ENCODE peak calls at places on chromosomes 13 and 19, in five cellular contexts. J, R, E, K and C are unnamed samples.

GRCh38 chr19:55635334-55635717 is 5.5 kb upstream of the ZNF580 start:
- DNase-seq in J (no peak), R (no peak), E (no peak), K (no peak), C (no peak)

GRCh38 chr13:100828226-100828625 is 153.6 kb upstream of the TMTC4 start:
- DNase-seq in J (no peak), R (no peak), E (no peak), K (peak; percentile 70), C (no peak)

GRCh38 chr19:18204394-18205179 is 745 bp upstream of the RAB3A start:
- DNase-seq in J (peak; percentile 73), R (no peak), E (peak; percentile 84), K (peak; percentile 79), C (no peak)

GRCh38 chr13:112453874-112454647 is 77.9 kb downstream of the SPACA7 start:
- DNase-seq in J (no peak), R (no peak), E (no peak), K (no peak), C (no peak)

GRCh38 chr13:50082426-50083283 is 67.4 kb downstream of the KCNRG start:
- DNase-seq in J (peak; percentile 91), R (peak; percentile 62), E (peak; percentile 71), K (peak; percentile 85), C (peak; percentile 92)

GRCh38 chr13:28751210-28751935 is 32.6 kb upstream of the SLC46A3 start:
- DNase-seq in J (no peak), R (no peak), E (no peak), K (peak; percentile 24), C (peak; percentile 18)

GRCh38 chr19:23986623-23987022 is 71.9 kb downstream of the ZNF726 start:
- DNase-seq in J (no peak), R (no peak), E (no peak), K (no peak), C (no peak)

GRCh38 chr19:10662384-10663251 is 8.5 kb downstream of the ILF3 start:
- DNase-seq in J (no peak), R (no peak), E (no peak), K (no peak), C (no peak)

GRCh38 chr19:55447421-55448174 is 4.5 kb upstream of the SHISA7 start:
- DNase-seq in J (no peak), R (no peak), E (no peak), K (peak; percentile 62), C (no peak)

GRCh38 chr19:33156354-33156753 is 24.4 kb downstream of the WDR88 start:
- DNase-seq in J (no peak), R (no peak), E (no peak), K (no peak), C (peak; percentile 51)

GRCh38 chr13:97226788-97227627 is 4.9 kb downstream of the MBNL2 start:
- DNase-seq in J (peak; percentile 64), R (no peak), E (no peak), K (peak; percentile 80), C (no peak)

GRCh38 chr19:44925114-44925891 is 10.9 kb downstream of the APOC1 start:
- DNase-seq in J (peak; percentile 74), R (no peak), E (peak; percentile 92), K (no peak), C (peak; percentile 92)

GRCh38 chr19:48239582-48240141 is 16.1 kb downstream of the CARD8 start:
- DNase-seq in J (no peak), R (no peak), E (no peak), K (no peak), C (no peak)

DNA sequence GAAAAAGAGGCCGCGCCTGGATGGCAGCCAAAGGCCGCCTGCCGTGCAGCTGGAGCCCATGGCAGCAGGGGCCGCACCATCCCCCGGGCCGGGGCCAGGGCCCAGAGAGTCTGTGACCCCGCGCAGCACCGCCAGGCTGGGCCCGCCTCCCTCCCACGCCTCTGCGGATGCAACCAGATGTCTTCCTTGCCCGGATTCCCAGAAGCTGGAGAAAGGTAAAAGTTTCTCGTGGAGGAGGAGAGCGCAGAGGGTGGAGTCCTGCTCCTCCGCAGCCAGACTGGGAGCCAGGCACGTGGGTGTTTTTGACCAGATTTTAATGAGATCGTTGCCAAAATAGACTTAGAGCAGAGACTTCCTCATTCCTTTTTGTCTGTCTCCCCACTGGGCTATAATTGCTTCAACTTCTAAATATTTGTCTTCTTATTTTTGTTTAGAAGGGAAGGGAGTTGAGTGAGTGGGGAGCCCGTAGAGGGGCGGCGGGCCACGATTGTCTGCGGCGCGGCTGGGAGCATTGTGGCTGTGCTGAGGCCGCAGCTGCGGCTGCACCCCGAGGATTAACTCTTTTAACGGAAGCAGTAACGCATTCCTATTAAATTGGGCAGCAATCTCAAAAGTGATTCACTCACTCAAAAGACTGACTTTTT is 22.8 kb upstream of the NDUFS7 start:
- DNase-seq in J (peak; percentile 35), R (no peak), E (no peak), K (no peak), C (peak; percentile 64)
- TF ChIP-seq POLR2AphosphoS5 in J (no peak), R (no peak), E (no peak), K (no peak), C (no peak)

DNA sequence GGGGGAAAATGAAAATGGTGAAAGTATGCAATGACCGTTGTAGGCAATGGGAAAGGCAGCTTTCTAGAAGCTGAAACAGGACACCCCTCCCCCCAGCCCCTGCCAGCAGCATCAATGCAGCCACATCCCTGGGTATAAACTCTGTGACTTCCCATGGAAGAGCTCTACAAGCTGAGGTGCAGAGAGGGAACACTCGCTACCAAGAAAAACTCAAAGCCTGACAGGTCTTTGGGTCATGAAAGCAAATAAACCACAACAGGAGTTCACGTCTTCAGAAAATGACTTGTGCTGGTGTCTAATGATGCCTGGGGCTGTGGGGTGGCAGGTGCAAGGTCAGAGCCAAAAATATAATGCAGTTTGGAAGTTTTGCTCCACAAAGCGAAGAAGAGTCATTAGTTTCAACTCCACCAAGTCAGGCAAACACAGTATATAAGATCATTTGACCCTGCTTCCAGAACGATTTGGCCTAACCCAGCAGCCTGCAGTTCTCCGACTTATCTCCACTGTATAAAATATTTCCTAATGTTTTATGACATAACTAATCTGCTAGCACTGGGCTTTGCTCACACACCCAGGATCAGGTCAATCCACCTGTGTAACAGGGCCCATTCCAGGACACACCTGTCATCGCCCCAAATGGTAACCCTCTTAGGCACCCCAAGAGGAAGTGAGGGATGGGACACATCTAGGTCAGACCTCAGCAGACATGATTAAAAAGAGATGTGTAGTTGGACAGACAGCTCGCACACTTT is 102.1 kb downstream of the IRS2 start:
- DNase-seq in J (peak; percentile 60), R (no peak), E (no peak), K (no peak), C (no peak)
- H3K4me3 ChIP-seq in J (no peak overlapping the region), R (no peak overlapping the region), E (no peak overlapping the region), K (no peak overlapping the region), C (no peak overlapping the region)

GRCh38 chr13:99496322-99497142 is 4.7 kb upstream of the TM9SF2 start:
- DNase-seq in J (peak; percentile 76), R (peak; percentile 75), E (peak; percentile 81), K (peak; percentile 67), C (peak; percentile 95)
- TF ChIP-seq POLR2AphosphoS5 in J (no peak), R (no peak), E (no peak), K (no peak), C (no peak)

GRCh38 chr19:46927106-46927505 is 66.3 kb downstream of the ARHGAP35 start:
- DNase-seq in J (no peak), R (no peak), E (no peak), K (no peak), C (no peak)
- H3K4me3 ChIP-seq in J (no peak overlapping the region), R (no peak overlapping the region), E (no peak overlapping the region), K (no peak overlapping the region), C (no peak overlapping the region)